ENCODE peak calls at places on chromosomes 7 and 10, in six cellular contexts. A is caudate nucleus; S is G401; Z is activated effector memory CD4-positive, alpha-beta T cell treated with Interleukin-2 at 50 U/mL for 16 hours; Q is iris pigment epithelial cell; H is chondrocyte. X is an unnamed sample.

GRCh38 chr10:129793479-129793878 is 170.6 kb downstream of the EBF3 start:
- DNase-seq in A (no peak), S (no peak), Z (no peak), Q (no peak), H (no peak), X (no peak)

GRCh38 chr10:77849039-77849664 is 77.4 kb downstream of the DLG5 start:
- DNase-seq in A (no peak), S (no peak), Z (no peak), Q (no peak), H (no peak), X (no peak)

GRCh38 chr7:89238156-89238555 is 442.6 kb upstream of the TEX47 start:
- DNase-seq in A (no peak), S (no peak), Z (no peak), Q (peak; percentile 67), H (no peak), X (no peak)

GRCh38 chr10:10477859-10478258 is 539.8 kb upstream of the CELF2 start:
- DNase-seq in A (no peak), S (no peak), Z (no peak), Q (peak; percentile 82), H (no peak), X (no peak)

GRCh38 chr7:105180002-105180401 is 166.0 kb downstream of the KMT2E start:
- DNase-seq in A (no peak), S (no peak), Z (no peak), Q (no peak), H (no peak), X (no peak)

GRCh38 chr10:97078280-97079156 is 107.2 kb downstream of the SLIT1 start:
- DNase-seq in A (no peak), S (no peak), Z (no peak), Q (no peak), H (no peak), X (no peak)

GRCh38 chr7:157427811-157428553 is 91.2 kb downstream of the DNAJB6 start:
- DNase-seq in A (no peak), S (no peak), Z (no peak), Q (no peak), H (peak; percentile 82), X (no peak)

GRCh38 chr7:111049971-111050680 is 40.8 kb upstream of the LRRN3 start:
- DNase-seq in A (no peak), S (no peak), Z (no peak), Q (no peak), H (no peak), X (no peak)

GRCh38 chr7:158351051-158351450 is 236.6 kb downstream of the PTPRN2 start:
- DNase-seq in A (no peak), S (no peak), Z (no peak), Q (no peak), H (peak; percentile 88), X (no peak)

GRCh38 chr10:48681749-48682148 is 2.9 kb upstream of the WDFY4 start:
- DNase-seq in A (no peak), S (no peak), Z (no peak), Q (no peak), H (no peak), X (no peak)

GRCh38 chr7:139873593-139874374 is 44.7 kb downstream of the TBXAS1 start:
- DNase-seq in A (no peak), S (peak; percentile 8), Z (no peak), Q (no peak), H (no peak), X (no peak)

GRCh38 chr10:70178139-70178725 is 7.9 kb upstream of the SAR1A start:
- DNase-seq in A (no peak), S (no peak), Z (no peak), Q (no peak), H (no peak), X (no peak)

GRCh38 chr10:19922236-19922963 is 106.2 kb downstream of the PLXDC2 start:
- DNase-seq in A (no peak), S (no peak), Z (no peak), Q (peak; percentile 92), H (no peak), X (no peak)

GRCh38 chr7:2621061-2621828 is 10.5 kb upstream of the TTYH3 start:
- DNase-seq in A (no peak), S (peak; percentile 54), Z (no peak), Q (peak; percentile 79), H (no peak), X (peak; percentile 82)

GRCh38 chr10:86046845-86047460 is 319.6 kb downstream of the GRID1 start:
- DNase-seq in A (no peak), S (no peak), Z (no peak), Q (no peak), H (no peak), X (no peak)

GRCh38 chr10:63286340-63286739 is 153.2 kb downstream of the NRBF2 start:
- DNase-seq in A (no peak), S (no peak), Z (no peak), Q (peak; percentile 37), H (no peak), X (no peak)

GRCh38 chr7:41385996-41386395 is 316.9 kb downstream of the INHBA start:
- DNase-seq in A (no peak), S (no peak), Z (no peak), Q (no peak), H (no peak), X (no peak)

X was measured in Peyer's patch.